ENCODE peak calls at places on chromosomes 1 and 21, in ten cellular contexts. P is CD8-positive, alpha-beta T cell; E is GM10248; T is A172; O is neural progenitor cell; S is stimulated activated naive B cell treated with anti-CD40 and anti-IgM and Interleukin-4, amounts not matched to agents 10 μg/mL and 1 μg/mL and 100 μg/mL, for 72 hours; M is CD8-positive, alpha-beta memory T cell; Y is NCI-H774; F is RWPE1; A is stimulated activated CD8-positive, alpha-beta memory T cell treated with anti-CD3 and anti-CD28 coated beads, Interleukin-7, amount 100 ng/mL, for 1 hour. R is an unnamed sample.

GRCh38 chr21:20729376-20729775 is 268.8 kb upstream of the NCAM2 start:
- DNase-seq in E (no peak), P (no peak), S (no peak), T (no peak), F (peak; percentile 12), A (no peak), Y (no peak), M (no peak), O (no peak), R (no peak)

GRCh38 chr1:204709960-204710912 is 24.7 kb upstream of the LRRN2 start:
- DNase-seq in E (no peak), S (no peak), O (peak; percentile 41), F (no peak), A (no peak), M (no peak), T (no peak), Y (no peak), P (no peak), R (no peak)

GRCh38 chr1:31159869-31160611 is 79.6 kb downstream of the NKAIN1 start:
- DNase-seq in E (no peak), T (no peak), F (no peak), O (no peak), M (no peak), S (no peak), A (no peak), P (no peak), Y (no peak), R (no peak)

GRCh38 chr1:67149179-67149770 is 14.5 kb upstream of the C1orf141 start:
- DNase-seq in Y (peak; percentile 44), M (peak; percentile 55), S (peak; percentile 56), E (peak; percentile 73), T (peak; percentile 66), F (peak; percentile 68), P (peak; percentile 41), O (peak; percentile 84), A (peak; percentile 9), R (peak; percentile 45)

GRCh38 chr1:47761974-47762373 is 235.2 kb downstream of the TRABD2B start:
- DNase-seq in S (no peak), T (no peak), M (no peak), A (no peak), O (no peak), F (no peak), Y (no peak), E (no peak), P (no peak), R (no peak)

GRCh38 chr1:61141288-61142044 is 59.1 kb downstream of the NFIA start:
- DNase-seq in Y (peak; percentile 47), O (no peak), E (no peak), P (no peak), F (peak; percentile 82), T (peak; percentile 7), S (no peak), M (no peak), A (no peak), R (no peak)

GRCh38 chr21:35217504-35218060 is 168.5 kb upstream of the RUNX1 start:
- DNase-seq in T (peak; percentile 98), M (no peak), P (no peak), O (no peak), S (no peak), F (peak; percentile 89), Y (no peak), A (no peak), E (no peak), R (no peak)

GRCh38 chr1:155873860-155874259 is 14.5 kb downstream of the SYT11 start:
- DNase-seq in Y (no peak), F (no peak), S (no peak), O (no peak), A (no peak), M (no peak), E (no peak), P (no peak), T (peak; percentile 79), R (no peak)